ENCODE peak calls at places on chromosomes 5 and 9, in four cellular contexts. One of them, this sample, is unnamed.

GRCh38 chr5:65434122-65434521 is 47.6 kb downstream of the ADAMTS6 start:
- DNase-seq in mesendoderm: no peak
- DNase-seq in neural progenitor cell: no peak
- DNase-seq in DND-41: no peak
- DNase-seq in this sample: no peak

GRCh38 chr5:111394580-111394979 is 117.8 kb downstream of the STARD4 start:
- DNase-seq in DND-41: no peak
- DNase-seq in mesendoderm: no peak
- DNase-seq in neural progenitor cell: no peak
- DNase-seq in this sample: no peak

GRCh38 chr5:170221319-170221718 is 11.5 kb upstream of the C5orf58 start:
- DNase-seq in DND-41: no peak
- DNase-seq in mesendoderm: peak; percentile 88
- DNase-seq in neural progenitor cell: peak; percentile 93
- DNase-seq in this sample: peak; percentile 68

GRCh38 chr9:110175275-110175968 is 32.5 kb downstream of the C9orf152 start:
- DNase-seq in DND-41: no peak
- DNase-seq in neural progenitor cell: no peak
- DNase-seq in mesendoderm: no peak
- DNase-seq in this sample: no peak

GRCh38 chr5:139670369-139671095 is 22.4 kb downstream of the CXXC5 start:
- DNase-seq in neural progenitor cell: peak; percentile 52
- DNase-seq in DND-41: peak; percentile 93
- DNase-seq in mesendoderm: no peak
- DNase-seq in this sample: no peak

GRCh38 chr9:106976772-106977171 is 113.8 kb downstream of the ZNF462 start:
- DNase-seq in neural progenitor cell: no peak
- DNase-seq in mesendoderm: no peak
- DNase-seq in DND-41: no peak
- DNase-seq in this sample: no peak

GRCh38 chr5:94802450-94802849 is 184.0 kb downstream of the SLF1 start:
- DNase-seq in DND-41: no peak
- DNase-seq in neural progenitor cell: peak; percentile 66
- DNase-seq in mesendoderm: peak; percentile 52
- DNase-seq in this sample: peak; percentile 11

GRCh38 chr9:122261469-122261881 is 3.2 kb downstream of the RBM18 start:
- DNase-seq in neural progenitor cell: no peak
- DNase-seq in DND-41: no peak
- DNase-seq in mesendoderm: no peak
- DNase-seq in this sample: no peak

GRCh38 chr5:15525679-15526275 is 25.8 kb downstream of the FBXL7 start:
- DNase-seq in neural progenitor cell: no peak
- DNase-seq in mesendoderm: no peak
- DNase-seq in DND-41: no peak
- DNase-seq in this sample: no peak

GRCh38 chr9:22206833-22207232 is 197.7 kb upstream of the CDKN2B start:
- DNase-seq in DND-41: no peak
- DNase-seq in mesendoderm: no peak
- DNase-seq in neural progenitor cell: peak; percentile 17
- DNase-seq in this sample: no peak

GRCh38 chr5:39083968-39084367 is 9.8 kb upstream of the RICTOR start:
- DNase-seq in neural progenitor cell: no peak
- DNase-seq in mesendoderm: no peak
- DNase-seq in DND-41: no peak
- DNase-seq in this sample: no peak

GRCh38 chr9:16867571-16868311 is 2.7 kb downstream of the BNC2 start:
- DNase-seq in DND-41: no peak
- DNase-seq in mesendoderm: peak; percentile 26
- DNase-seq in neural progenitor cell: peak; percentile 9
- DNase-seq in this sample: no peak

GRCh38 chr5:83179966-83180365 is 102.6 kb downstream of the XRCC4 start:
- DNase-seq in neural progenitor cell: no peak
- DNase-seq in mesendoderm: no peak
- DNase-seq in DND-41: no peak
- DNase-seq in this sample: no peak

GRCh38 chr9:138025908-138026307 is 148.3 kb downstream of the CACNA1B start:
- DNase-seq in DND-41: no peak
- DNase-seq in mesendoderm: no peak
- DNase-seq in neural progenitor cell: no peak
- DNase-seq in this sample: no peak

GRCh38 chr5:141272906-141273305 is 27.7 kb downstream of the PCDHB15 start:
- DNase-seq in neural progenitor cell: no peak
- DNase-seq in mesendoderm: peak; percentile 37
- DNase-seq in DND-41: peak; percentile 5
- DNase-seq in this sample: no peak

GRCh38 chr5:57476743-57477142 is 5.9 kb downstream of the ACTBL2 start:
- DNase-seq in DND-41: no peak
- DNase-seq in neural progenitor cell: no peak
- DNase-seq in mesendoderm: no peak
- DNase-seq in this sample: no peak

GRCh38 chr5:80374188-80374587 is 33.7 kb upstream of the ZFYVE16 start:
- DNase-seq in DND-41: no peak
- DNase-seq in neural progenitor cell: no peak
- DNase-seq in mesendoderm: no peak
- DNase-seq in this sample: no peak

GRCh38 chr9:136196465-136197371 is 8.2 kb downstream of the LHX3 start:
- DNase-seq in DND-41: no peak
- DNase-seq in neural progenitor cell: no peak
- DNase-seq in mesendoderm: no peak
- DNase-seq in this sample: no peak

GRCh38 chr9:93577045-93577939 is 908 bp downstream of the PHF2 start:
- DNase-seq in neural progenitor cell: peak; percentile 38
- DNase-seq in mesendoderm: peak; percentile 33
- DNase-seq in DND-41: peak; percentile 33
- DNase-seq in this sample: no peak

GRCh38 chr5:113020461-113021273 is 44.1 kb downstream of the DCP2 start:
- DNase-seq in mesendoderm: no peak
- DNase-seq in DND-41: no peak
- DNase-seq in neural progenitor cell: no peak
- DNase-seq in this sample: no peak

GRCh38 chr9:89313842-89314241 is 2.8 kb downstream of the CKS2 start:
- DNase-seq in mesendoderm: no peak
- DNase-seq in DND-41: no peak
- DNase-seq in neural progenitor cell: no peak
- DNase-seq in this sample: no peak
- H3K9ac ChIP-seq in mesendoderm: peak overlapping the region; percentile 48
- H3K9ac ChIP-seq in DND-41: peak overlapping the region; percentile 89
- H3K9ac ChIP-seq in neural progenitor cell: peak overlapping the region; percentile 92
- H3K9ac ChIP-seq in this sample: peak overlapping the region; percentile 94

GRCh38 chr5:123154857-123155467 is 65.9 kb downstream of the PRDM6 start:
- DNase-seq in mesendoderm: no peak
- DNase-seq in neural progenitor cell: no peak
- DNase-seq in DND-41: no peak
- DNase-seq in this sample: no peak

GRCh38 chr5:123147741-123148140 is 58.7 kb downstream of the PRDM6 start:
- DNase-seq in neural progenitor cell: no peak
- DNase-seq in mesendoderm: peak; percentile 67
- DNase-seq in DND-41: no peak
- DNase-seq in this sample: no peak

GRCh38 chr5:123151227-123151951 is 62.3 kb downstream of the PRDM6 start:
- DNase-seq in mesendoderm: peak; percentile 91
- DNase-seq in DND-41: no peak
- DNase-seq in neural progenitor cell: no peak
- DNase-seq in this sample: no peak

GRCh38 chr5:123147128-123147527 is 58.1 kb downstream of the PRDM6 start:
- DNase-seq in mesendoderm: no peak
- DNase-seq in DND-41: no peak
- DNase-seq in neural progenitor cell: no peak
- DNase-seq in this sample: no peak

GRCh38 chr5:123150089-123150488 is 61.0 kb downstream of the PRDM6 start:
- DNase-seq in neural progenitor cell: no peak
- DNase-seq in DND-41: no peak
- DNase-seq in mesendoderm: no peak
- DNase-seq in this sample: no peak
- H3K9ac ChIP-seq in neural progenitor cell: no peak overlapping the region
- H3K9ac ChIP-seq in DND-41: no peak overlapping the region
- H3K9ac ChIP-seq in mesendoderm: no peak overlapping the region
- H3K9ac ChIP-seq in this sample: no peak overlapping the region

DNA sequence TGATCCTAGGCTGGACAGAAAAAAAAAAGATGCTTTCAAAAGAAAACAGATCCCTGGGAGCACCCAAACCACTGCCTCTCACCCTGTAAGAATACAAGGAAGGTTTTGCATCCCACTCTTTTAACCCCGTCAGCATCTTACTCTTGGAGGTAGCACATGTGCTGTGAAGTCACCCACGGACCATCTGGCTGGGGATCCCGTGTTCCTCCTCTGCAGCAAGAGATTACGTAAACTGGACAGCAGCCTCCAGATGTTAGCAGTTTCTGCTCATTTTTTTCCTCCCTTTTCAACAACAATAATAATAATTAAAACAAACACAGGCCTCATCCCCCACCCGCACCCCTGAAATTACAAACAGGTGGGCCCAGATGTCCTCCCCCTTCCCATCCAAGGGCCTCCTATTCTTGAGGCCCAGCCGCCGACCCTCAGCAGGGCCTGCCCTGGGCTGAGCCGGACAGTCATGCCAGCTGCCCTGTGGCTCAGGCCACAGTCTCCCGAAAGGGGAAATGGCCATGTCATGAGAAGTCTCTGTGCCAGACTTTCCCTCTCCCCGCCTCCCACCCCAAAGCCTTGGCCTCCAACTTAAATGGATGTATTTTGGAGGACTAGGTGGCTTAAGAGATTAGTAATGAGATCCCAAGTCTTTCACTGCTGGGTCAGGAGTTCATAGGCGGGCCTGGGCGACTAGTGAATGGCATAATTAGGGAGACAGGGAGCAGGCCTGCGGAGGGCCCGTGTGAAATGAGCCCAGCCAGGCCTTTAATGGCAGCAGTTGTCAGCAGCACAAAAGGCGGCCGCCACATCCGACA is 165.1 kb downstream of the PAPPA start:
- DNase-seq in mesendoderm: peak; percentile 71
- DNase-seq in neural progenitor cell: peak; percentile 97
- DNase-seq in DND-41: no peak
- DNase-seq in this sample: no peak
- H3K9ac ChIP-seq in mesendoderm: no peak overlapping the region
- H3K9ac ChIP-seq in neural progenitor cell: no peak overlapping the region
- H3K9ac ChIP-seq in DND-41: no peak overlapping the region
- H3K9ac ChIP-seq in this sample: no peak overlapping the region

GRCh38 chr9:3756071-3756470 is 230.3 kb upstream of the RFX3 start:
- DNase-seq in DND-41: no peak
- DNase-seq in neural progenitor cell: no peak
- DNase-seq in mesendoderm: peak; percentile 83
- DNase-seq in this sample: no peak

GRCh38 chr9:3746296-3747275 is 220.8 kb upstream of the RFX3 start:
- DNase-seq in mesendoderm: no peak
- DNase-seq in DND-41: no peak
- DNase-seq in neural progenitor cell: no peak
- DNase-seq in this sample: no peak

GRCh38 chr9:3750311-3750710 is 224.5 kb upstream of the RFX3 start:
- DNase-seq in neural progenitor cell: no peak
- DNase-seq in DND-41: no peak
- DNase-seq in mesendoderm: no peak
- DNase-seq in this sample: no peak

GRCh38 chr9:3751125-3751758 is 225.4 kb upstream of the RFX3 start:
- DNase-seq in DND-41: peak; percentile 4
- DNase-seq in neural progenitor cell: no peak
- DNase-seq in mesendoderm: no peak
- DNase-seq in this sample: no peak
- H3K9ac ChIP-seq in DND-41: no peak overlapping the region
- H3K9ac ChIP-seq in neural progenitor cell: no peak overlapping the region
- H3K9ac ChIP-seq in mesendoderm: no peak overlapping the region
- H3K9ac ChIP-seq in this sample: no peak overlapping the region

DNA sequence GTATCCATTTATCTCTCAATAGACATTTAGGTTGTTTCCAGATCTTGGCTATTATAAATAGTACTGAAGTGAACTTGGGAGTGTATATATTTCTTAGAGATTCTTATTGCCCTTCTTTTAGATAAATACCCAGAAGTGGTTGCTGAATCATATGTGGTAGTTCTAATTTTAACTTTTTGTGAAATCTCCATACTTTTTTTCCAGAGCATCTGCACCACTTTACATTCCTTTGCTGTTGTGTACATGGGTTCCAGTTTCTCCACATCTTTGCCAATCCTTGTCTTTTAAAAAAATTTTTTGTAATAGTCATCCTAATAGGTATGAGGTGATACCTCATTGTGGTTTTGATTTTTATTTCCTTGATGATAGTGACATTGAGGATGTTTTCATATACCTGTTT is 303.7 kb downstream of the CCDC171 start:
- DNase-seq in neural progenitor cell: no peak
- DNase-seq in DND-41: no peak
- DNase-seq in mesendoderm: no peak
- DNase-seq in this sample: no peak
- H3K9ac ChIP-seq in neural progenitor cell: no peak overlapping the region
- H3K9ac ChIP-seq in DND-41: no peak overlapping the region
- H3K9ac ChIP-seq in mesendoderm: no peak overlapping the region
- H3K9ac ChIP-seq in this sample: no peak overlapping the region

DNA sequence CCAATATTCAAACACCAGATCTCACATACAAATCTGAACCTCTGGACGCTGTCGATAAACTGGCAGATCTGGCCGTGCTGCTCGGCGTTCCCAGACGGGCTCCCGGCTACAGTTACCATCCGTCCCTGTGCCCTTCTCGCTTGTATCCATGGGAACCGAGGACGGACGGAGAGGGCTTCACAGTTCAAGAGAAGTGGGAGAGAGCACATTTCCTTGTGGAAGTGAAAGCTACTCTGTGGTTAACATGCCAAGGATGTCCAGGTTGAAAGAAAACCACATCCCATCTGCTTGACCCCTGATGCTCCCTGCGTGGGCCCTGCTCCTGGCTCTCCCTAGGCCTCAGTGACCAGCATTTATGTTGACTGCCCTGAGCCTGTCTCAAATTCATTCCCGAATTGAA is 6.3 kb upstream of the DBN1 start:
- DNase-seq in DND-41: no peak
- DNase-seq in neural progenitor cell: no peak
- DNase-seq in mesendoderm: no peak
- DNase-seq in this sample: no peak
- H3K9ac ChIP-seq in DND-41: no peak overlapping the region
- H3K9ac ChIP-seq in neural progenitor cell: no peak overlapping the region
- H3K9ac ChIP-seq in mesendoderm: no peak overlapping the region
- H3K9ac ChIP-seq in this sample: peak overlapping the region; percentile 0